ENCODE peak calls at places on chromosomes 3 and 15, in five cellular contexts. S is HepG2, C is tibial artery, D is brain microvascular endothelial cell, U is adrenal gland. H is an unnamed sample. For H3K36me3 and H3K27me3, the result is how much of the 10 kb centered on the place peaks cover.

GRCh38 chr15:101811902-101812301 is at the start of gene OR4F15:
- DNase-seq in U (no peak), C (no peak), S (no peak), D (no peak), H (no peak)

GRCh38 chr3:175737646-175738572 is 878.8 kb downstream of the NAALADL2 start:
- DNase-seq in C (no peak), D (peak), S (no peak), U (no peak), H (no peak)

GRCh38 chr15:94174399-94174802 is 57.0 kb upstream of the MCTP2 start:
- DNase-seq in S (no peak), U (no peak), C (no peak), D (peak), H (no peak)

GRCh38 chr3:123412811-123413588 is 35.9 kb downstream of the ADCY5 start:
- DNase-seq in U (peak), D (no peak), C (peak), S (no peak), H (no peak)

GRCh38 chr3:118526758-118527526 is 507.7 kb downstream of the IGSF11 start:
- DNase-seq in S (no peak), C (no peak), U (no peak), D (no peak), H (no peak)

GRCh38 chr3:196942915-196943277 is 568 bp upstream of the NCBP2 start:
- DNase-seq in D (no peak), S (no peak), U (peak), C (no peak), H (peak)

GRCh38 chr15:98169551-98169950 is 209.0 kb downstream of the ARRDC4 start:
- DNase-seq in S (no peak), C (no peak), D (no peak), U (no peak), H (no peak)

GRCh38 chr15:26260517-26261133 is 397.5 kb upstream of the ATP10A start:
- DNase-seq in U (no peak), D (no peak), S (peak), C (no peak), H (peak)

GRCh38 chr15:66278671-66279070 is 14.7 kb upstream of the DIS3L start:
- DNase-seq in S (no peak), C (no peak), U (no peak), D (no peak), H (no peak)

GRCh38 chr3:114231616-114232015 is 5.8 kb downstream of the ZNF80 start:
- DNase-seq in C (no peak), S (no peak), U (no peak), D (no peak), H (no peak)

GRCh38 chr3:189824629-189825312 is 193.6 kb downstream of the TP63 start:
- DNase-seq in D (peak), S (no peak), C (no peak), U (no peak), H (peak)

GRCh38 chr3:125633767-125634166 is 38.5 kb upstream of the OSBPL11 start:
- DNase-seq in D (no peak), S (no peak), U (no peak), C (no peak), H (no peak)

GRCh38 chr3:104385421-104385820 is 981.3 kb upstream of the ALCAM start:
- DNase-seq in C (no peak), D (no peak), S (no peak), U (no peak), H (no peak)

DNA sequence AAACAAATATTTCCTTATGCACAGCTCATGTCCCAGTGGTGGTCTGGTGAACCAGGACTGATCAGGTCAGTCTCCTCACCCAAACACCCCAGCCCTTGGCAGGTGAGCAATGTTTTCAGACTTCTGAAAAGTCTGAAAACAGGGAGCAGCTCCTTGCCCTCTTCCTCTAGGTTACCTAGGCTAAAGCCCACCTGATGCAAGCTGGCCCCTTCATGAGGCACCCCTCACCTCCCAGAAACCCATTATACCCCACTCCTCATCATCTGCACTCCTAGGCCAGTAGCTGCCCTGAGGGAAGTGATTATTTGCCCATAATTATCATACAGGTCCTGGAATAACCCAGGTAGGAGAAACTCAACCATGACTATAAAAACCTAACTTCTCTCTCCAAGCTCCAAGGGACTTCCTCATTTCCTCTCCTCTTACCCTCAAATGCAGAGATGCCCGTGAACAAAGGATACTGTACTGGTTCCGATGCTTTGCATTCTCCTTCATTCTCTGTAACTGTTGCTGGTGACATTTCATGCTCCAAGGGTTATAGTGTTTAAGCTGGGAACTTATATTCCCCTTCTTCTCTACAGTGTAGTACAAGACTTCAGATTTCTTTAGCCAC is 5.2 kb upstream of the NCKIPSD start:
- DNase-seq in C (no peak), U (no peak), D (no peak), S (no peak), H (no peak)
- H3K36me3 ChIP-seq in C (half or more), U (under half), D (half or more), S (under half), H (under half)

DNA sequence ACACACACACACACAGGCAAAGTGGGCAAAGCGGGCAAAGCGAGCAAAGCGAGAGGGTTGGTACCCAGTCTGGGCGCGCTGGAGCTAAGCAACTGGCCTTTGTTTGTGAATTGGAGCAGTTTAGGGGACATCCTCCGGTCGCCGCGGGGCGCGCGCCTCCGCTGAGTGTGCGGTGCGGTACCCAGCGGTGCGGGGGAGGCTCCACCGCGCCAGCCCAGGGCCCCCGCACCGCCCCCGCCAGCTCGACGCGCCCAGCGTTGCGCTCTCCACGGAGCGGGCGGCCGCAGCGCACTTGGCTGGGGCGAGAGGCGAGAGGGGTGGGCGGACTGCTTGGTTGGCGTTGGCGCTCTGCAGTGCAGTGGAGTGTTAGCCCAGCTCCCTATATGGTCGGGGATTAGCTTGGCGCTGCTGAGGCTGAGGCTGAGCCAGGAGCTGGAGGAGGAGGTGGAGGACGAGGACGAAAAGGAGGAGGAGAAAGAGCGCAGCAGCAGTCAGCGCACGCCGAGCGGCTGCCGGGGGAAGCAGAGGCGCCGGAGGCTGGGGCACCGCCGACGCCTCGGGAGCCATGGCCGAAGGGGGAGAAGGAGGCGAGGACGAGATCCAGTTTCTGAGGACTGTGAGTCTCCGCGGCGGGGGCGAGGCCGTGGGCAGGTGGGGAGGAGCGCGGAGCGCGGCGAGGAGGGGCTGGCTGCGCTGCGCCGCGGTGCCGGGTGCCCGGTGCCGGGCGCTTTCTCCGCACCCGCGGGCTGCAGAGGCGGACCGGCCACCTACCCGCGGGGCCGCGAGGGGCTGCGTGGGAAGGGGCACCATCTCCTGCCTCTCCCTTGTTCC is at the start of gene RYR3:
- DNase-seq in C (peak), U (no peak), D (peak), S (no peak), H (peak)
- H3K27me3 ChIP-seq in C (under half), U (under half), D (half or more), S (under half), H (half or more)

GRCh38 chr3:132034486-132035464 is at the start of gene CPNE4:
- DNase-seq in S (peak), C (peak), D (peak), U (peak), H (peak)
- TF ChIP-seq CTCF in S (peak), C (peak), D (peak), U (peak), H (peak)

DNA sequence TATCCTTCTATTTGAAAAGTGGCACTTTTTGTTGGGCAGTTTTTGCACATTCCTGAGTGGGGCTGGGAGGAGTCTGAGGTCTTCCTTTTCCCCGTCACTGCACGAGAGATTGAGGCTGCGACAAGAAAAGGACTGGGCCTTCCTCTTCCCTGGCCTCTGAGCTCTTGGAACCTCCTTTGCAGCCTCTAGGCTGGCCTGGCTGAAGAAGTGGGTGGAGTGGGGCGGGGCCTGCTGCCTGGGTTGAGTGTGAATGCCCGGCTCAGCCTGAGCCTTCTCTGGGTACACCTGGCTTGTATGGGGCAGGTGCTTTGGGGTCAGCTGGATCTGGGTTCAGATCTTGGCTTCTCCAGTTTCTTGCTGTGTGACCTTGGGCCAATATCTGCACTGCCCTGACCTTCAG is 43.1 kb downstream of the PLXNA1 start:
- DNase-seq in C (no peak), D (no peak), U (no peak), S (no peak), H (no peak)
- H3K36me3 ChIP-seq in C (half or more), D (half or more), U (under half), S (under half), H (under half)

GRCh38 chr3:71760140-71760539 is 6.5 kb downstream of the GPR27 start:
- DNase-seq in U (no peak), D (no peak), C (no peak), S (no peak), H (no peak)
- H3K27me3 ChIP-seq in U (under half), D (under half), C (under half), S (under half), H (under half)

GRCh38 chr15:68559342-68560310 is 19.2 kb upstream of the CORO2B start:
- DNase-seq in U (peak), C (peak), S (peak), D (peak), H (peak)
- TF ChIP-seq CTCF in U (peak), C (peak), S (peak), D (peak), H (peak)